ENCODE peak calls at places on chromosomes 7 and 10, in nine cellular contexts. O is nucleus accumbens; N is stimulated activated CD8-positive, alpha-beta memory T cell treated with anti-CD3 and anti-CD28 coated beads, Interleukin-4, amount 100 ng/mL, for 24 hours; W is CD4-positive, alpha-beta T cell; H is epithelial cell of esophagus; D is NCI-H748 treated with DMSO at 0.1 percent for 48 hours; K is stimulated activated naive CD4-positive, alpha-beta T cell; L is mesendoderm; U is KBM-7. J is an unnamed sample.

GRCh38 chr7:152859781-152860191 is 100.2 kb downstream of the ACTR3B start:
- DNase-seq in O (no peak), N (no peak), W (no peak), H (peak), D (no peak), K (no peak), L (peak), U (peak), J (no peak)

GRCh38 chr7:15783971-15784693 is 97.6 kb upstream of the MEOX2 start:
- DNase-seq in O (no peak), N (no peak), W (no peak), H (no peak), D (no peak), K (no peak), L (peak), U (peak), J (no peak)

GRCh38 chr10:86755740-86756510 is 494 bp upstream of the BMPR1A start:
- DNase-seq in O (peak), N (peak), W (peak), H (peak), D (peak), K (peak), L (peak), U (peak), J (peak)

GRCh38 chr10:86304436-86304835 is 62.2 kb downstream of the GRID1 start:
- DNase-seq in O (no peak), N (no peak), W (no peak), H (no peak), D (no peak), K (no peak), L (no peak), U (no peak), J (no peak)

GRCh38 chr10:29395409-29395808 is 106.5 kb downstream of the LYZL1 start:
- DNase-seq in O (no peak), N (no peak), W (no peak), H (no peak), D (no peak), K (no peak), L (no peak), U (no peak), J (no peak)

GRCh38 chr10:110792476-110792875 is 79.3 kb upstream of the PDCD4 start:
- DNase-seq in O (no peak), N (no peak), W (no peak), H (no peak), D (no peak), K (no peak), L (no peak), U (no peak), J (no peak)

GRCh38 chr7:21960922-21961321 is 15.2 kb upstream of the CDCA7L start:
- DNase-seq in O (no peak), N (no peak), W (no peak), H (peak), D (no peak), K (no peak), L (no peak), U (no peak), J (peak)

GRCh38 chr7:13800694-13801448 is 188.6 kb downstream of the ETV1 start:
- DNase-seq in O (no peak), N (no peak), W (no peak), H (peak), D (no peak), K (no peak), L (no peak), U (no peak), J (no peak)

GRCh38 chr7:133675510-133676218 is 422.8 kb downstream of the EXOC4 start:
- DNase-seq in O (no peak), N (no peak), W (no peak), H (peak), D (no peak), K (no peak), L (no peak), U (no peak), J (no peak)

GRCh38 chr7:138886501-138886917 is 88.5 kb upstream of the ATP6V0A4 start:
- DNase-seq in O (no peak), N (no peak), W (no peak), H (peak), D (peak), K (peak), L (no peak), U (peak), J (peak)

GRCh38 chr7:7216279-7216678 is 33.9 kb downstream of the C1GALT1 start:
- DNase-seq in O (no peak), N (no peak), W (no peak), H (no peak), D (no peak), K (no peak), L (peak), U (no peak), J (no peak)

GRCh38 chr10:87541114-87541513 is 36.4 kb downstream of the MINPP1 start:
- DNase-seq in O (no peak), N (no peak), W (no peak), H (peak), D (no peak), K (no peak), L (no peak), U (no peak), J (no peak)

GRCh38 chr10:42991442-42992098 is 85.3 kb upstream of the RET start:
- DNase-seq in O (no peak), N (no peak), W (no peak), H (no peak), D (no peak), K (no peak), L (no peak), U (no peak), J (no peak)

GRCh38 chr10:43048301-43049051 is 28.4 kb upstream of the RET start:
- DNase-seq in O (no peak), N (no peak), W (no peak), H (no peak), D (no peak), K (no peak), L (no peak), U (no peak), J (peak)

GRCh38 chr10:91613411-91614253 is 19.2 kb downstream of the PPP1R3C start:
- DNase-seq in O (no peak), N (no peak), W (no peak), H (peak), D (peak), K (no peak), L (no peak), U (no peak), J (peak)

GRCh38 chr7:141558544-141559183 is 7.5 kb downstream of the AGK start:
- DNase-seq in O (no peak), N (no peak), W (no peak), H (peak), D (peak), K (no peak), L (no peak), U (peak), J (no peak)

GRCh38 chr7:66504131-66504530 is 124.5 kb upstream of the KCTD7 start:
- DNase-seq in O (no peak), N (no peak), W (no peak), H (no peak), D (no peak), K (no peak), L (no peak), U (no peak), J (no peak)

GRCh38 chr10:3398825-3399646 is 226.5 kb upstream of the PITRM1 start:
- DNase-seq in O (peak), N (no peak), W (no peak), H (no peak), D (peak), K (no peak), L (no peak), U (no peak), J (peak)

GRCh38 chr7:24139996-24140395 is 144.0 kb upstream of the NPY start:
- DNase-seq in O (no peak), N (no peak), W (no peak), H (no peak), D (no peak), K (no peak), L (no peak), U (no peak), J (no peak)

GRCh38 chr10:99276848-99277486 is 41.3 kb upstream of the HPSE2 start:
- DNase-seq in O (no peak), N (no peak), W (no peak), H (peak), D (peak), K (no peak), L (peak), U (peak), J (peak)

GRCh38 chr10:50552771-50553535 is 70.8 kb downstream of the SGMS1 start:
- DNase-seq in O (no peak), N (no peak), W (no peak), H (peak), D (no peak), K (no peak), L (peak), U (no peak), J (no peak)

GRCh38 chr7:147711429-147711828 is 879.1 kb upstream of the C7orf33 start:
- DNase-seq in O (no peak), N (no peak), W (no peak), H (no peak), D (no peak), K (no peak), L (no peak), U (no peak), J (no peak)

GRCh38 chr10:12194752-12195271 is 879 bp downstream of the NUDT5 start:
- DNase-seq in O (peak), N (no peak), W (peak), H (peak), D (no peak), K (peak), L (peak), U (peak), J (peak)

GRCh38 chr10:53314856-53315255 is 542.3 kb upstream of the MBL2 start:
- DNase-seq in O (no peak), N (no peak), W (no peak), H (peak), D (no peak), K (no peak), L (peak), U (no peak), J (peak)

GRCh38 chr10:102235598-102235920 is 5.8 kb downstream of the PITX3 start:
- DNase-seq in O (no peak), N (no peak), W (no peak), H (peak), D (no peak), K (no peak), L (no peak), U (no peak), J (no peak)

GRCh38 chr7:96285579-96285978 is 36.3 kb downstream of the SLC25A13 start:
- DNase-seq in O (no peak), N (no peak), W (no peak), H (no peak), D (no peak), K (peak), L (no peak), U (peak), J (no peak)

GRCh38 chr7:74477188-74477587 is 23.5 kb downstream of the GTF2IRD1 start:
- DNase-seq in O (no peak), N (no peak), W (no peak), H (no peak), D (no peak), K (no peak), L (no peak), U (no peak), J (no peak)

GRCh38 chr7:142463401-142463850 is 205.6 kb upstream of the PRSS58 start:
- DNase-seq in O (no peak), N (no peak), W (no peak), H (no peak), D (no peak), K (peak), L (no peak), U (no peak), J (no peak)

GRCh38 chr7:138865843-138866242 is 67.8 kb upstream of the ATP6V0A4 start:
- DNase-seq in O (no peak), N (no peak), W (peak), H (peak), D (no peak), K (peak), L (no peak), U (peak), J (no peak)

GRCh38 chr7:128166603-128167315 is 74.3 kb upstream of the LEP start:
- DNase-seq in O (no peak), N (no peak), W (no peak), H (peak), D (peak), K (no peak), L (peak), U (no peak), J (no peak)

J was measured in trophoblast cell.